ENCODE peak calls at places on chromosome 5, in four cellular contexts. D, T, X and C are unnamed samples.

GRCh38 chr5:108655750-108656450 is 91.8 kb upstream of the FER start:
- DNase-seq in D (no peak), T (peak; percentile 71), X (no peak), C (no peak)

GRCh38 chr5:32222723-32223470 is 48.8 kb upstream of the GOLPH3 start:
- DNase-seq in T (peak; percentile 29), D (no peak), X (no peak), C (no peak)

GRCh38 chr5:33462456-33462855 is 21.7 kb downstream of the TARS1 start:
- DNase-seq in T (no peak), D (no peak), X (no peak), C (no peak)

GRCh38 chr5:33180900-33181299 is 259.9 kb upstream of the TARS1 start:
- DNase-seq in X (no peak), T (peak; percentile 70), D (no peak), C (peak; percentile 26)

GRCh38 chr5:83552275-83552674 is 80.7 kb downstream of the VCAN start:
- DNase-seq in X (no peak), D (no peak), T (peak; percentile 37), C (no peak)

GRCh38 chr5:33721491-33722245 is 170.1 kb downstream of the ADAMTS12 start:
- DNase-seq in T (peak; percentile 81), D (no peak), X (no peak), C (no peak)

GRCh38 chr5:68535121-68535520 is 319.6 kb downstream of the PIK3R1 start:
- DNase-seq in D (no peak), X (no peak), T (no peak), C (no peak)

GRCh38 chr5:172772112-172772906 is 1.3 kb upstream of the DUSP1 start:
- DNase-seq in T (peak; percentile 95), D (peak; percentile 89), X (no peak), C (peak; percentile 85)

GRCh38 chr5:181217111-181217804 is 5.8 kb upstream of the TRIM41 start:
- DNase-seq in X (no peak), T (peak; percentile 55), D (peak; percentile 82), C (peak; percentile 81)

GRCh38 chr5:1096792-1097191 is 15.1 kb downstream of the SLC12A7 start:
- DNase-seq in T (no peak), X (no peak), D (no peak), C (no peak)

GRCh38 chr5:145161384-145161783 is 673.8 kb downstream of the PRELID2 start:
- DNase-seq in T (no peak), D (no peak), X (no peak), C (no peak)

GRCh38 chr5:97142521-97143254 is at the start of gene LIX1:
- DNase-seq in T (peak; percentile 36), X (no peak), D (peak; percentile 68), C (peak; percentile 95)

GRCh38 chr5:78102498-78102897 is 192.0 kb downstream of the AP3B1 start:
- DNase-seq in T (peak; percentile 3), X (no peak), D (no peak), C (no peak)

GRCh38 chr5:4005335-4005734 is 409.7 kb downstream of the IRX1 start:
- DNase-seq in D (peak; percentile 51), T (no peak), X (no peak), C (peak; percentile 56)

GRCh38 chr5:54009357-54009756 is 301.0 kb downstream of the ARL15 start:
- DNase-seq in X (no peak), D (no peak), T (no peak), C (no peak)

GRCh38 chr5:163163858-163164257 is 273.5 kb upstream of the CCNG1 start:
- DNase-seq in D (no peak), T (no peak), X (no peak), C (no peak)

GRCh38 chr5:180329606-180330269 is 23.4 kb downstream of the GFPT2 start:
- DNase-seq in X (no peak), D (no peak), T (no peak), C (no peak)

GRCh38 chr5:137376127-137376526 is 123.0 kb downstream of the SPOCK1 start:
- DNase-seq in T (no peak), D (peak; percentile 52), X (no peak), C (no peak)

GRCh38 chr5:149002761-149003689 is 59.8 kb downstream of the SH3TC2 start:
- DNase-seq in T (peak; percentile 75), D (no peak), X (no peak), C (peak; percentile 66)

GRCh38 chr5:58759745-58760144 is 176.9 kb downstream of the RAB3C start:
- DNase-seq in T (no peak), X (no peak), D (no peak), C (no peak)

GRCh38 chr5:69368458-69369368 is 607 bp downstream of the AK6 start:
- DNase-seq in D (no peak), X (no peak), T (peak; percentile 54), C (peak; percentile 63)

GRCh38 chr5:113202904-113203716 is 226.5 kb downstream of the DCP2 start:
- DNase-seq in D (peak; percentile 41), X (no peak), T (peak; percentile 63), C (peak; percentile 98)

GRCh38 chr5:153147891-153148623 is 342.4 kb upstream of the GRIA1 start:
- DNase-seq in D (peak; percentile 58), X (no peak), T (no peak), C (peak; percentile 85)

GRCh38 chr5:135242021-135242480 is 157.0 kb downstream of the MACROH2A1 start:
- DNase-seq in X (no peak), T (peak; percentile 64), D (peak; percentile 10), C (no peak)
- H3K4me2 ChIP-seq in X (no peak overlapping the region), T (no peak overlapping the region), D (no peak overlapping the region), C (no peak overlapping the region)

GRCh38 chr5:123599171-123599570 is 87.2 kb downstream of the CSNK1G3 start:
- DNase-seq in X (no peak), D (no peak), T (peak; percentile 12), C (no peak)
- H4K5ac ChIP-seq in X (no peak overlapping the region), D (no peak overlapping the region), T (no peak overlapping the region), C (no peak overlapping the region)

GRCh38 chr5:170265527-170265926 is 32.0 kb downstream of the LCP2 start:
- DNase-seq in D (no peak), X (no peak), T (no peak), C (no peak)
- H3K4ac ChIP-seq in D (no peak overlapping the region), X (no peak overlapping the region), T (no peak overlapping the region), C (no peak overlapping the region)

GRCh38 chr5:61401726-61402125 is 69.7 kb downstream of the ZSWIM6 start:
- DNase-seq in T (peak; percentile 69), D (no peak), X (no peak), C (peak; percentile 61)
- H3K4me2 ChIP-seq in T (no peak overlapping the region), D (no peak overlapping the region), X (no peak overlapping the region), C (no peak overlapping the region)

DNA sequence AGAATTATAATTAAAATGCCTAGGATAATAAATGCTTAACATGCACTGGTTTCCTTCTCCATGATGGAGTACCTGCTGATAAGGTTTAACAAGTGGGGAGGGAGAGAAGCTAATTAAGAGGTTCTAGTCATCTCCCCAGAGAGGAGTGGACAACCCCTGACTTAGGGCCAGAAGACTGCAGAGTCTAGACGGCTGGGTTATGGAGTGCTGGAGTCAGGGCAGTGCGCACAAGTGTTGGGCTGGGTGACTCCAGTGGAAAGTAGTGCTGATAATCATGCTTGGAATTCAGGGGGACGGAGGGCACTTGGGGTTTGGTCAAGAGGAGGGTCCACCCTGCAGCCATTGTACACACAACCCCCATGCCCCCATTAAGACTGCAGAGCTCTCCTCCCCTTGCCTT is 32.8 kb upstream of the TGFBI start:
- DNase-seq in X (no peak), D (no peak), T (no peak), C (no peak)
- H4K5ac ChIP-seq in X (no peak overlapping the region), D (no peak overlapping the region), T (peak overlapping the region; percentile 15), C (no peak overlapping the region)

GRCh38 chr5:174717826-174718455 is 6.4 kb upstream of the MSX2 start:
- DNase-seq in D (no peak), X (no peak), T (no peak), C (peak; percentile 69)
- H3K4ac ChIP-seq in D (no peak overlapping the region), X (no peak overlapping the region), T (no peak overlapping the region), C (peak overlapping the region; percentile 98)

DNA sequence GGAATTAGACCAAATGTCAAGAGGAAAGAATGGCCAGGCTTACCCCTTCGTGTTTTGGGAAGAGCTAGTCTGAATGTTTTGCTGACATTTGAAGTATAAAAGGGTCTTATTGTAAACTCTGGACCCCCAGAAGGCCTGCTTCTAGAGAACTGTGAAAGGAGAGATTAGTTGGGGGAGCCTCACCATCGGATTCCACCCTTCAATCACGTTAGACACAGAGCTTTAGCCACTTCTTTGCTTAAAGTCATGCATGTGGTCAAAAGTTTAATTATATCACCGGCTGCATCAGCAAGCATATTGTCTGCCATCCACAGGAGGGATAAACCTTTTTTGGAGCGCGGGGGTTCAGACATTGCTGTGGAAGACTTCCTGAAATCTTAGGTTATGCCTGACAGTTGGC is 93.2 kb downstream of the EFNA5 start:
- DNase-seq in X (no peak), D (no peak), T (no peak), C (no peak)
- H3K4me2 ChIP-seq in X (no peak overlapping the region), D (no peak overlapping the region), T (no peak overlapping the region), C (no peak overlapping the region)

GRCh38 chr5:14121552-14121951 is 21.6 kb upstream of the TRIO start:
- DNase-seq in X (no peak), T (no peak), D (no peak), C (no peak)
- H4K5ac ChIP-seq in X (no peak overlapping the region), T (no peak overlapping the region), D (no peak overlapping the region), C (no peak overlapping the region)